ENCODE peak calls at places on chromosomes 13 and 19, in four cellular contexts. K, Y, Z and O are unnamed samples.

GRCh38 chr19:29524201-29524911 is 1.4 kb upstream of the VSTM2B start:
- DNase-seq in K (no peak), Y (no peak), Z (no peak), O (no peak)

GRCh38 chr19:40813182-40813581 is 14.2 kb downstream of the EGLN2 start:
- DNase-seq in K (no peak), Y (no peak), Z (no peak), O (no peak)

GRCh38 chr19:55158848-55159793 is 1.6 kb upstream of the TNNI3 start:
- DNase-seq in K (no peak), Y (peak; percentile 84), Z (no peak), O (no peak)

GRCh38 chr13:46296920-46297319 is 85.2 kb downstream of the LRRC63 start:
- DNase-seq in K (no peak), Y (no peak), Z (no peak), O (peak; percentile 23)

GRCh38 chr13:107329991-107330390 is 762.1 kb upstream of the ARGLU1 start:
- DNase-seq in K (no peak), Y (no peak), Z (no peak), O (no peak)

GRCh38 chr13:41944229-41944628 is 16.7 kb downstream of the VWA8 start:
- DNase-seq in K (no peak), Y (no peak), Z (no peak), O (no peak)

GRCh38 chr13:19782049-19782726 is 557 bp downstream of the PSPC1 start:
- DNase-seq in K (peak; percentile 41), Y (peak; percentile 60), Z (peak; percentile 68), O (no peak)

GRCh38 chr19:5961969-5962945 is 15.7 kb downstream of the RANBP3 start:
- DNase-seq in K (no peak), Y (no peak), Z (peak; percentile 85), O (no peak)

GRCh38 chr13:107203146-107203847 is 635.4 kb upstream of the ARGLU1 start:
- DNase-seq in K (peak; percentile 39), Y (no peak), Z (peak; percentile 13), O (no peak)

GRCh38 chr13:44165172-44165894 is 208.3 kb upstream of the SERP2 start:
- DNase-seq in K (no peak), Y (no peak), Z (no peak), O (no peak)

GRCh38 chr19:38974599-38975213 is 836 bp downstream of the FBXO17 start:
- DNase-seq in K (no peak), Y (no peak), Z (no peak), O (no peak)

GRCh38 chr19:38978315-38978689 is 2.8 kb upstream of the FBXO17 start:
- DNase-seq in K (no peak), Y (no peak), Z (no peak), O (no peak)

GRCh38 chr19:38975861-38976271 is 324 bp upstream of the FBXO17 start:
- DNase-seq in K (no peak), Y (no peak), Z (peak; percentile 48), O (no peak)

GRCh38 chr19:38977445-38978314 is 2.1 kb upstream of the FBXO17 start:
- DNase-seq in K (no peak), Y (no peak), Z (no peak), O (no peak)

GRCh38 chr19:38975214-38975860 is at the start of gene FBXO17:
- DNase-seq in K (peak; percentile 72), Y (peak; percentile 61), Z (peak; percentile 69), O (no peak)
- H3K4me3 ChIP-seq in K (peak within 1 kb of the TSS; percentile 63), Y (peak within 1 kb of the TSS; percentile 73), Z (peak within 1 kb of the TSS; percentile 57), O (peak within 1 kb of the TSS; percentile 67)

GRCh38 chr13:23570931-23571330 is 719 bp downstream of the TNFRSF19 start:
- DNase-seq in K (no peak), Y (no peak), Z (no peak), O (no peak)
- TF ChIP-seq CTCF in K (peak; percentile 37), Y (peak; percentile 15), Z (no peak), O (peak; percentile 26)

GRCh38 chr19:58060231-58060630 is 1.1 kb downstream of the ZNF135 start:
- DNase-seq in K (no peak), Y (no peak), Z (no peak), O (no peak)

GRCh38 chr19:58059681-58060080 is 599 bp downstream of the ZNF135 start:
- DNase-seq in K (no peak), Y (peak; percentile 28), Z (no peak), O (no peak)

GRCh38 chr19:58067240-58067912 is 8.3 kb downstream of the ZNF135 start:
- DNase-seq in K (no peak), Y (no peak), Z (no peak), O (no peak)

GRCh38 chr19:58059003-58059671 is at the start of gene ZNF135:
- DNase-seq in K (peak; percentile 91), Y (peak; percentile 94), Z (peak; percentile 77), O (peak; percentile 38)

DNA sequence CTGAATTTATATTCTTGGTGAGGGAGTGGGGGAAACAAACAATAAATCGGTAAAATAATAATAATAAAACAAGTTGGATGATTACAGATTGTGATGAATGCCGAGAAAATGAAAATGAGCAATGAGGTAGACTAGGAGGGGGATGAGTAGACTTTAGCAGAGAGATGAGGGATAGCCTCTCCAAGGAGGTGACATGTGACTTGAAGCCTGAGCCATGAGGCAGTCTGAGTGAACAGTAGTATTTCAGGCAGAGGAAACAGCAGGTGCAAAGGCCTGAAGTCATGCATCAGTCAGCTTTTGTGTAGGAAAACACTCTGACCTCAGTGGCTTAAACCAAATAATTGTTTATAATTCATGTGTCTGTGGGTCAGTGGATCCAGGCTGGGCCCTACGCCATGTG is 4.6 kb downstream of the ZNF135 start:
- DNase-seq in K (no peak), Y (no peak), Z (no peak), O (no peak)
- H3K36me3 ChIP-seq in K (no peaks in the 10 kb centered on the region), Y (peaks cover 46% of the 10 kb centered on the region), Z (no peaks in the 10 kb centered on the region), O (peaks cover 2% of the 10 kb centered on the region)

DNA sequence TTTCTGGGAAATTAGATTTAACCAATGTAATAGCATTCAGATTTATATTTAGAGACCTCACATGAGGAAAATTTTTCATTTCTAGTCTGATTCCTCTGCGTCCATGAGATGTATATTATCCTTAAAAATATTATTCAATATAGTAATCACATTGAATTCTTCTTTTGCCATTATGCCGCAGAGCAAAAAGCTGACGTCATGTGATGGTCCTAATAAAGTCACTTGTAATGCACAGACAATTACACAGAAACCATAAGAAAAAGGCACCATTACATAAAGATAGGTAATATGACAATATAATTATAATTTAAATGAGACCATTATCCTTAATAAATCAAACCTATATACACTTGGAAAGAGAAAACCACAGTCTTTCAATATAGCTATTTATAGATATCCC is 1021.5 kb downstream of the PCDH9 start:
- DNase-seq in K (no peak), Y (no peak), Z (no peak), O (no peak)
- H3K4me3 ChIP-seq in K (no peak overlapping the region), Y (no peak overlapping the region), Z (no peak overlapping the region), O (no peak overlapping the region)

DNA sequence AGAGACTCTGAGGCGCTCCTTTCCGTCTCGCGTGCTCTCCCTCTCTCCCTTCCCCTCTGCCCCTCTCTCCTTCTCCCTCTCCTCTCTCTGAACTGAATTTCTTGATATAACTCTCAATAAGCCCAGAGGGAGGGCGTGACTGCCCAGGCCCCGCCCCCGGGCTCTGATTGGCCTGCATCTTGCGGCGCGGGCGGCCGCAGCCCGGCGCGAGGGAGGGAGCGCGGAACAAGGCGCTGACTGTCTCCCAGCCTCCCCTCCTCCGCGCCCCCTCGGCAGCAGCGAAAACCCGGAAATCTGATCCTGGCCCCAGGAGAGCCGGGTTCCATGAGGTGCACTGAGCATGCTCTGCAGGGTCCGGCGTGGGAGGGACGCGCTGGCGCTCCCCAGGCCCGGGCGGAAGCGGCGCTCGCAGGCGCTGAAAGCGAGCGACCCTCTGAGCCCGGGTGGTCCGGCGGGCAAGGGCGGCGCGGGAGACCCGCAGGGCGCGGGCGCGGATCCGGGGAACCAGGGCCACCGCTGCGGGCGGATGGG is at the start of gene PCDH9:
- DNase-seq in K (peak; percentile 97), Y (peak; percentile 95), Z (peak; percentile 97), O (peak; percentile 77)
- TF ChIP-seq CTCF in K (no peak), Y (no peak), Z (no peak), O (no peak)

GRCh38 chr19:50833117-50833801 is at the start of gene KLK15:
- DNase-seq in K (no peak), Y (no peak), Z (no peak), O (no peak)

GRCh38 chr19:50833802-50834167 is 411 bp upstream of the KLK15 start:
- DNase-seq in K (no peak), Y (no peak), Z (no peak), O (no peak)

GRCh38 chr19:50836543-50837195 is 3.3 kb upstream of the KLK15 start:
- DNase-seq in K (no peak), Y (no peak), Z (no peak), O (no peak)

GRCh38 chr19:50835785-50836542 is 2.6 kb upstream of the KLK15 start:
- DNase-seq in K (peak; percentile 88), Y (peak; percentile 74), Z (peak; percentile 93), O (no peak)

DNA sequence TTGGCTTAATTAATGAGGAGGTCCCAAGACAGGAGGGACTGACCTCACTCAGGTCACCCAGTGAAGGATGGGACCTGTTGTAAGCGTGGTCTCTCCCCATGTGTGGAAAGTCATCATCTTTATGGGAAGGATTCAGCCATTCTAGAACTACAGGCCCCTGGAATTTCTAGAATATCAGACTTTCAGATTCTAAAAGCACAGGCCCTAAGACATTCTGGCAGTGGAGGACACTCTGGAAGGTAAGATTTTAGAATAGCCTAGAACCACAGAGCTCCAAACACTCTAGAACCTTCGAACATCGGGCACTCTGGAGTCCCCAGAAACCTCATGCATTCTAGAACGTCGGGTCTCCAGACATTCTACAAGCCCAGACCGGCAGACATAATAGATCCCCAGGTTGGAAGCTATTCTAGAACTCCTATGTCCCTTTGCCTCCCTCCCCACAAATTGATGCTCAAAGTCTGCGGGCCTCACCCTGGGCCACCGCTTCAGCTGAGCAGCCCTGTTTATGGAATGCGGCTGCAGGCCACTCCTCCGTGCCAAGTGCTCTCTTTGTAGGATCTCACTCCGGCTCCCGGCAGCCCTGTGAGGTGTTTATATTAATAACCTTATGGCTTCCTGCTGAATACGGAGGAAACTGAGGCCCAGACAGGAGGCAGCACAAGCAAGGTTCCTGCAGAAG is 1.9 kb upstream of the KLK15 start:
- DNase-seq in K (no peak), Y (no peak), Z (peak; percentile 56), O (no peak)
- H3K36me3 ChIP-seq in K (no peaks in the 10 kb centered on the region), Y (no peaks in the 10 kb centered on the region), Z (no peaks in the 10 kb centered on the region), O (no peaks in the 10 kb centered on the region)